ENCODE peak calls at places on chromosomes 13 and 19, in six cellular contexts. One of them, this sample, is unnamed. For H3K4me1, the result is how much of the 10 kb centered on the place peaks cover.

GRCh38 chr13:50131998-50132936 is 117.0 kb downstream of the KCNRG start:
- DNase-seq in adrenal gland: no peak
- DNase-seq in left ventricle myocardium inferior: no peak
- DNase-seq in RWPE2: no peak
- DNase-seq in uterus: no peak
- DNase-seq in CD4-positive, alpha-beta memory T cell: peak
- DNase-seq in this sample: no peak

GRCh38 chr13:46354143-46355087 is 32.6 kb downstream of the RUBCNL start:
- DNase-seq in adrenal gland: no peak
- DNase-seq in left ventricle myocardium inferior: no peak
- DNase-seq in RWPE2: no peak
- DNase-seq in uterus: no peak
- DNase-seq in CD4-positive, alpha-beta memory T cell: peak
- DNase-seq in this sample: no peak

GRCh38 chr19:53808710-53809125 is 15.4 kb downstream of the NLRP12 start:
- DNase-seq in adrenal gland: no peak
- DNase-seq in left ventricle myocardium inferior: no peak
- DNase-seq in RWPE2: no peak
- DNase-seq in uterus: no peak
- DNase-seq in CD4-positive, alpha-beta memory T cell: no peak
- DNase-seq in this sample: no peak

GRCh38 chr19:15452111-15453047 is 2.6 kb upstream of the WIZ start:
- DNase-seq in adrenal gland: peak
- DNase-seq in left ventricle myocardium inferior: peak
- DNase-seq in RWPE2: peak
- DNase-seq in uterus: peak
- DNase-seq in CD4-positive, alpha-beta memory T cell: no peak
- DNase-seq in this sample: no peak

GRCh38 chr13:72255908-72256307 is 388.9 kb upstream of the DACH1 start:
- DNase-seq in adrenal gland: peak
- DNase-seq in left ventricle myocardium inferior: no peak
- DNase-seq in RWPE2: no peak
- DNase-seq in uterus: no peak
- DNase-seq in CD4-positive, alpha-beta memory T cell: no peak
- DNase-seq in this sample: no peak

GRCh38 chr19:19499272-19499995 is 15.9 kb downstream of the TSSK6 start:
- DNase-seq in adrenal gland: no peak
- DNase-seq in left ventricle myocardium inferior: no peak
- DNase-seq in RWPE2: no peak
- DNase-seq in uterus: no peak
- DNase-seq in CD4-positive, alpha-beta memory T cell: no peak
- DNase-seq in this sample: no peak

GRCh38 chr13:28551498-28551895 is 56.6 kb upstream of the FLT1 start:
- DNase-seq in adrenal gland: no peak
- DNase-seq in left ventricle myocardium inferior: no peak
- DNase-seq in RWPE2: no peak
- DNase-seq in uterus: no peak
- DNase-seq in CD4-positive, alpha-beta memory T cell: no peak
- DNase-seq in this sample: no peak

GRCh38 chr19:35138305-35138799 is 272 bp upstream of the FXYD1 start:
- DNase-seq in adrenal gland: no peak
- DNase-seq in left ventricle myocardium inferior: peak
- DNase-seq in RWPE2: no peak
- DNase-seq in uterus: peak
- DNase-seq in CD4-positive, alpha-beta memory T cell: no peak
- DNase-seq in this sample: no peak

GRCh38 chr13:110443633-110444225 is 117.8 kb downstream of the RAB20 start:
- DNase-seq in adrenal gland: no peak
- DNase-seq in left ventricle myocardium inferior: no peak
- DNase-seq in RWPE2: no peak
- DNase-seq in uterus: peak
- DNase-seq in CD4-positive, alpha-beta memory T cell: no peak
- DNase-seq in this sample: no peak

GRCh38 chr13:110445183-110445582 is 116.3 kb downstream of the RAB20 start:
- DNase-seq in adrenal gland: no peak
- DNase-seq in left ventricle myocardium inferior: no peak
- DNase-seq in RWPE2: no peak
- DNase-seq in uterus: no peak
- DNase-seq in CD4-positive, alpha-beta memory T cell: no peak
- DNase-seq in this sample: no peak

GRCh38 chr13:110442946-110443632 is 118.4 kb downstream of the RAB20 start:
- DNase-seq in adrenal gland: no peak
- DNase-seq in left ventricle myocardium inferior: no peak
- DNase-seq in RWPE2: no peak
- DNase-seq in uterus: no peak
- DNase-seq in CD4-positive, alpha-beta memory T cell: no peak
- DNase-seq in this sample: no peak

GRCh38 chr13:110445722-110446569 is 115.6 kb downstream of the RAB20 start:
- DNase-seq in adrenal gland: no peak
- DNase-seq in left ventricle myocardium inferior: no peak
- DNase-seq in RWPE2: no peak
- DNase-seq in uterus: no peak
- DNase-seq in CD4-positive, alpha-beta memory T cell: no peak
- DNase-seq in this sample: no peak

GRCh38 chr13:110444226-110444653 is 117.3 kb downstream of the RAB20 start:
- DNase-seq in adrenal gland: peak
- DNase-seq in left ventricle myocardium inferior: peak
- DNase-seq in RWPE2: no peak
- DNase-seq in uterus: peak
- DNase-seq in CD4-positive, alpha-beta memory T cell: no peak
- DNase-seq in this sample: no peak
- H3K4me3 ChIP-seq in adrenal gland: no peak
- H3K4me3 ChIP-seq in left ventricle myocardium inferior: no peak
- H3K4me3 ChIP-seq in RWPE2: no peak
- H3K4me3 ChIP-seq in uterus: no peak
- H3K4me3 ChIP-seq in CD4-positive, alpha-beta memory T cell: no peak
- H3K4me3 ChIP-seq in this sample: no peak

DNA sequence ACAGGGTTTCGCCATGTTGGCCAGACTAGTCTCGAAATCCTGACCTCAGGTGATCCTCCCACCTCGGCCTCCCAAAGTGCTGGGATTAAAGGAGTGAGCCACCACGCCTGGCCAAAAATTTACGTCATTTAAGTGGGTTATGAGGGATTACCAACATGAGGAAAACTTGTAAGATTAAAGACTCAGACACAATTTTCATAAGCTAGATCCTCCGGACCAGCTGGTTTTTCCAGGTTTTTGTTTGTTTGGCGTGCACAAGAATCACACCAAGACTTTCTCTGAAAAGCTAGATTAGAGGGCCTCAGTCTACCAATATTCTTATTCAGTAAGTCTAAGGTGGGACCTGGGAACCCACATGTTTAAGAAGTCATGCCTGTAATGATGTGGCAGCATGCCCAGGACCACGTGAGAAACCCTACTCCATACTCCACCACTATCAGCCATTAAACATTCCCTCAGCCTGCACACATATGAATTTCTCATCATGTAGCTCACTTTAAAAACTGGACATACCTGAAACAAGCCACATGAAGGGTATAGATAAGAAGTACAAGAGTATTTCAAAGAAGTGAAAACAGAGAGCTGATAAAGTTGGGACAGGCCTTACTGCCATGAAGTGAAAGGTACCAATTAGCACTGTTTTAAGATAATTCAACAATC is 25.7 kb downstream of the DIAPH3 start:
- DNase-seq in adrenal gland: no peak
- DNase-seq in left ventricle myocardium inferior: no peak
- DNase-seq in RWPE2: no peak
- DNase-seq in uterus: no peak
- DNase-seq in CD4-positive, alpha-beta memory T cell: no peak
- DNase-seq in this sample: no peak
- H3K4me1 ChIP-seq in adrenal gland: under half
- H3K4me1 ChIP-seq in left ventricle myocardium inferior: under half
- H3K4me1 ChIP-seq in RWPE2: under half
- H3K4me1 ChIP-seq in uterus: under half
- H3K4me1 ChIP-seq in CD4-positive, alpha-beta memory T cell: under half
- H3K4me1 ChIP-seq in this sample: under half

DNA sequence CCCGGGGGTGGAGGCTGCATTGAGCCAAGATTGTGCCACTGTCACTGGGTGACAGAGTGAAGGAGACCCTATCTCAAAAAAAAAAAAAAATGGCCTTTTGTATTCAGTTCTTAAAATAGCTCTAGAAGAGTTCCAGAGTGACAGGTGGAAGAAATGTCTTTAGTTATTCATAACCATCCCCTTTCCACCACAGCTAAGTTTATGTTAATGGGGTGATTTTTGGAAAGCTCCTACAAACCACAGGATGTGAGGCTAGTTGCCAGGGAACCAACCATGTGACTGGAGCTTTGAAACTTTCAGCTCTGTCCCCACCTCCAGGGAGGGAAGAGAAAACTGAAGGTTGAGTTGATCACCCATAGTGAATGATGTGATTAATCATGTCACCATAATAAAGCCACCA is 6.9 kb downstream of the ZNF490 start:
- DNase-seq in adrenal gland: no peak
- DNase-seq in left ventricle myocardium inferior: no peak
- DNase-seq in RWPE2: no peak
- DNase-seq in uterus: no peak
- DNase-seq in CD4-positive, alpha-beta memory T cell: peak
- DNase-seq in this sample: no peak
- H3K27ac ChIP-seq in adrenal gland: no peak
- H3K27ac ChIP-seq in left ventricle myocardium inferior: no peak
- H3K27ac ChIP-seq in RWPE2: no peak
- H3K27ac ChIP-seq in uterus: no peak
- H3K27ac ChIP-seq in CD4-positive, alpha-beta memory T cell: no peak
- H3K27ac ChIP-seq in this sample: no peak

DNA sequence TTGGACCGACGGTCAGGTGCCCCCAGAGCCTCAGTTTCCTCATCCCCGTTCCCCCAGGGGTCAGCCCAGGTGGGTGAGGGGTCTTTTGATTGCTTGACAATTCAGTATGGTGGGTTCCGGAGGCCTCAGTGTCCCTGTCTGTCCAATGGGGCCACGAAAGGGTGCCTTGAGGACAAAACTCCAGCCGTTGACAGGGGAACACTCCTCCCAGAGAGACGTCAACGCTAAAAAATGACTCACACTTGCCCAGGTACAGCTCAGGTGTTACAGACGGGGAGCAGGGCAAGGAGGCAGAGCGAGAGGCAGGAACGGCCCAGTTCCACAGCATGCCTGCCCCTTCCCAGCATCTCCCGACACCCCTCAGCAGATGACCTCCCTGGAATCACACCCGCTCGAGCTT is 1.8 kb downstream of the TNFAIP8L1 start:
- DNase-seq in adrenal gland: no peak
- DNase-seq in left ventricle myocardium inferior: no peak
- DNase-seq in RWPE2: no peak
- DNase-seq in uterus: no peak
- DNase-seq in CD4-positive, alpha-beta memory T cell: no peak
- DNase-seq in this sample: no peak
- H3K4me3 ChIP-seq in adrenal gland: no peak
- H3K4me3 ChIP-seq in left ventricle myocardium inferior: peak
- H3K4me3 ChIP-seq in RWPE2: no peak
- H3K4me3 ChIP-seq in uterus: no peak
- H3K4me3 ChIP-seq in CD4-positive, alpha-beta memory T cell: no peak
- H3K4me3 ChIP-seq in this sample: no peak

GRCh38 chr19:48194041-48194871 is 23.8 kb downstream of the ZSWIM9 start:
- DNase-seq in adrenal gland: no peak
- DNase-seq in left ventricle myocardium inferior: no peak
- DNase-seq in RWPE2: no peak
- DNase-seq in uterus: no peak
- DNase-seq in CD4-positive, alpha-beta memory T cell: peak
- DNase-seq in this sample: peak
- H3K4me1 ChIP-seq in adrenal gland: under half
- H3K4me1 ChIP-seq in left ventricle myocardium inferior: under half
- H3K4me1 ChIP-seq in RWPE2: under half
- H3K4me1 ChIP-seq in uterus: under half
- H3K4me1 ChIP-seq in CD4-positive, alpha-beta memory T cell: under half
- H3K4me1 ChIP-seq in this sample: under half

DNA sequence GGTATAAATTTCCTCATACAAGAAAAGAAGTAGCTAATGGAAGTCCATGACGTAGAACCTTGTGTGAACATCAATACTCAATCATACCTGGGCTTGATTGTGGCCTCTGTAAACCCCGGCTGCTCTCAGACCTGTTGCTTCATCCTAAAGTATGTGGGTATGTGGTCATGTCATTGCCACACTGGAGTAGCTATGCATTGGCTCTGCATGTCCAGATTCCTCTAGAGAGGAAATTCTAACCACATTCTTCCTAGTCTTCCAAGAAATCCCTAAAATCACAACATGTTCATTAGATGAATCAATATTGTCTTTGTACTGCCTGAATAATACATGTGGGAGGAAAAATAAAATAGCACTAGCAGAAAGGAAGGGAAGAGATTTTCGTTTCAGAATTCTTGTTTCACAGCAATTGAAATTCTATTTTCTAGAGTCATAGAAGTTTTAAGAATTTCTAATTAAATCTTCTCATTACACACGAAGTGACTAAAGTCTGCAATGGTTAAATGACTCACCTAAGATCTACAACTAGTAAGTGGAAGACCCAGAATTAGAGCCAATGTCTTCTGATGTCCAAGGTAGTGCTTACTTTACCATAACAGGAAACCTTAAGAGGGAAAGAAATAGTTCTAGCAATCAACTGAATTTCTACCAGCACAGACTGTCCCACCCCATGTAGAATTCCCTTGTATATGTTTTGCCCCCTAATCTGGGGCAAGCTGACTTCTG is 28.0 kb downstream of the RXFP2 start:
- DNase-seq in adrenal gland: no peak
- DNase-seq in left ventricle myocardium inferior: no peak
- DNase-seq in RWPE2: peak
- DNase-seq in uterus: no peak
- DNase-seq in CD4-positive, alpha-beta memory T cell: no peak
- DNase-seq in this sample: no peak
- H3K27ac ChIP-seq in adrenal gland: no peak
- H3K27ac ChIP-seq in left ventricle myocardium inferior: no peak
- H3K27ac ChIP-seq in RWPE2: peak
- H3K27ac ChIP-seq in uterus: no peak
- H3K27ac ChIP-seq in CD4-positive, alpha-beta memory T cell: no peak
- H3K27ac ChIP-seq in this sample: no peak

This sample was measured in CD8-positive, alpha-beta T cell.